ENCODE peak calls at places on chromosomes 16 and 17, in four cellular contexts. Y is WTC11, J is K562, T is HepG2. Z is an unnamed sample.

GRCh38 chr16:83433201-83433600 is 374.6 kb upstream of the HSBP1 start:
- DNase-seq in J (no peak), Y (no peak), T (no peak), Z (no peak)

GRCh38 chr17:67528751-67529436 is 151.8 kb downstream of the PITPNC1 start:
- DNase-seq in J (no peak), Y (peak; percentile 69), T (peak; percentile 92), Z (peak; percentile 94)

GRCh38 chr16:11079657-11080187 is 135.4 kb downstream of the CLEC16A start:
- DNase-seq in J (no peak), Y (no peak), T (no peak), Z (peak; percentile 77)

GRCh38 chr16:85200471-85201278 is 88.4 kb upstream of the CIBAR2 start:
- DNase-seq in J (peak; percentile 60), Y (no peak), T (peak; percentile 56), Z (no peak)

GRCh38 chr17:72171703-72172670 is 51.2 kb downstream of the SOX9 start:
- DNase-seq in J (no peak), Y (no peak), T (no peak), Z (no peak)

GRCh38 chr17:82775033-82775823 is 23.4 kb downstream of the TBCD start:
- DNase-seq in T (peak; percentile 51), J (peak; percentile 76), Y (peak; percentile 90), Z (peak; percentile 41)

GRCh38 chr16:30070490-30070889 is 4.9 kb downstream of the ALDOA start:
- DNase-seq in J (no peak), Y (no peak), T (no peak), Z (no peak)

GRCh38 chr17:41734949-41735313 is 488 bp upstream of the HAP1 start:
- DNase-seq in Y (peak; percentile 65), T (no peak), J (no peak), Z (no peak)

GRCh38 chr17:48818361-48818841 is 1.4 kb upstream of the TTLL6 start:
- DNase-seq in J (no peak), Y (peak; percentile 72), T (no peak), Z (peak; percentile 32)

GRCh38 chr17:27993161-27993695 is 49.2 kb upstream of the NLK start:
- DNase-seq in J (no peak), T (no peak), Y (no peak), Z (no peak)

GRCh38 chr17:76265624-76266243 is 586 bp downstream of the UBALD2 start:
- DNase-seq in T (no peak), Y (peak; percentile 56), J (peak; percentile 69), Z (peak; percentile 84)

GRCh38 chr17:78291944-78292910 is 60.8 kb downstream of the TMEM235 start:
- DNase-seq in T (no peak), Y (no peak), J (no peak), Z (peak; percentile 57)

GRCh38 chr16:87047221-87048037 is 269.8 kb downstream of the C16orf95 start:
- DNase-seq in J (no peak), T (no peak), Y (no peak), Z (no peak)

GRCh38 chr17:61150686-61151299 is 248.8 kb upstream of the TBX2 start:
- DNase-seq in J (no peak), T (no peak), Y (no peak), Z (no peak)

GRCh38 chr16:29028457-29029167 is 43.8 kb downstream of the LAT start:
- DNase-seq in T (no peak), J (no peak), Y (no peak), Z (no peak)

GRCh38 chr16:24010440-24011089 is 174.8 kb downstream of the PRKCB start:
- DNase-seq in J (peak; percentile 71), Y (peak; percentile 81), T (peak; percentile 79), Z (peak; percentile 65)

GRCh38 chr17:9472541-9472940 is 103.1 kb downstream of the STX8 start:
- DNase-seq in T (no peak), J (no peak), Y (no peak), Z (no peak)

GRCh38 chr17:81412490-81413093 is 17.3 kb downstream of the BAHCC1 start:
- DNase-seq in J (peak; percentile 80), T (no peak), Y (no peak), Z (no peak)
- TF ChIP-seq FOXJ3 in J (no peak), T (no peak), Y (no peak), Z (no peak)

GRCh38 chr17:55895112-55895759 is 144.4 kb downstream of the PCTP start:
- DNase-seq in Y (no peak), T (no peak), J (no peak), Z (no peak)
- TF ChIP-seq FOXJ3 in Y (no peak), T (no peak), J (no peak), Z (no peak)

DNA sequence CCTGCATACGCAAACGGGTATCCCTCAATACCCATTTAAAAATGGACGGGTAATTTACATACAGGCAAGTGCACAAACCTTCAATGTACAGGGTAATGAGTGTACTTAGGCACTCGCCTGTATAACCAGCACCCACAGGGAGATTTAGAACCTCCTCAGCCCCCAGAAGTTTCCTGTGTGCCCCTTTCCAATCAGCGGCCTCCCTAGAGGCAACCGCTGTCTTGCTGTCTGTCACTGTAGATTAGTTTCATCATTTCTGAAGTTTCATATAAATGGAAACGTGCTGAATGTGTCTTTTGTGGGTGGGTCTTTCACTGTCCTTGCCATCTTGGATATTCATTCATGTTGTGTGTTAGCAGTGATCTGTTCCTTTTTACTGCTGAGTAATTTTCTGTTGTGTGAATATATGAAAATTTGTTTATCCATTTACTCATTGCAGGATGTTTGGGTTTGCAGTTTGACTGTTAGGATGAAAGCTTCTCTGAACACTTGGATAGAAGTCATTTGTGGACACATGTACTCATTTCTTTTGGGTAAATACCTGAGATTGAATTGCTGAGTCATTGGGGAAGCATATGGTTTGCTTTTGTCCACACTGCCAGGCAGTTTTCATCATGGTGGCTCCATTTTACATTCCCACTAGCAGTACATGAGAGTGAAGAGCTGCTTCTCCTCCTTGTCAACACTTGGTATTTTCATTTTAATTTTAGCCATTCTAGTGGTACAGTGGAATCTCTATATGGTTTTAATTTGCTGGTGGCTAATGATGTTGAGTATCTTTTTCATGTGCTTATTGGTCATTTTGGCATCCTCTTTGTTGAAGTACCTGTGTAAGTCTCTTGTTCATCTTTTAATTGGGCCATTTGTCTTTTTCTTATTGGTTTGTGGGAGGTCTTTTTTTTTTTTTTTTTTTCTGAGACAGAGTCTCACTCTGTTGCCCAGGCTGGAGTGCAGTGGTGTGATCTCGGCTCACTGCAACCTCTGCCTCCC is 2.1 kb upstream of the ADCY7 start:
- DNase-seq in Y (no peak), T (peak; percentile 75), J (no peak), Z (no peak)
- TF ChIP-seq FOXJ3 in Y (no peak), T (no peak), J (no peak), Z (no peak)

DNA sequence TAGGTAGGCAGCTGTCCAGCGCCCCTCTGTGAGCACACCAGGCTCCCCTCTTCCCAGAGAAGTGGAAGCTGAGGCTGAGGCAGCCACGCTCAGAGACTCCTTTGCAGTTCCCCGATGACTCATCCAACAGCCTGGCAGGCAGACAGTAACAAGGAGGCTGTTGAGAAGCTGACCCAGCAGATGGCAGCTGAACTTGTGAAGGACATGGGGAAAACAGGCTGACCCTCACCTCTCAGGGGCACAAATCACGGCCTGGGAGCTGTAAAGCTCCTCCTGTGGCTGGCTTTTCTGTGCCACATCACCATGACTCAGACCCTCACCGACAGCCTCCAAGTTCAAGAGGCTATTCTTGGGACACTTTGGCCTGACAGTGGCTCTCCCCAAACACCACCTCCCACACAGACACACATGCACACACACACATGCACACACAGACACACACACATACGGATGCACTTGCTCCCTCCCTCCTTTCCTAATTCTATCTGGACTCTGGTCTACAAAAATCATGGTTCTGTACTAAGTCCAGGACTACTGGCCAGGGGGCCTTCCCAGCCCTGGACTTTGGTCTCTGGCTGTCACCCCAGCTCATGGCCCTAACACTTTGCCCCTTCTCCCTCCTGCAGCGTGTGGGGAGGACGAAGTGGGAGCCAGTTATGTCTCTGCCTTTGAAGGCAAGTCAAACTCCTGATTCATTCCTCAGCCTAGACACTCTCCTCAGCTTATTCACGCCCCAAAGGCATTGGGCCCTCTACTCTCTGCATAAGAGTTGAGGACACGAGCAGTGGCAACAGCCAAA is 23.2 kb downstream of the MAP3K14 start:
- DNase-seq in T (peak; percentile 58), Y (no peak), J (peak; percentile 28), Z (no peak)
- TF ChIP-seq FOXJ3 in T (no peak), Y (no peak), J (no peak), Z (no peak)

GRCh38 chr16:56580391-56581048 is 8.8 kb upstream of the MT3 start:
- DNase-seq in J (no peak), Y (no peak), T (no peak), Z (no peak)
- TF ChIP-seq FOXJ3 in J (no peak), Y (no peak), T (no peak), Z (no peak)

DNA sequence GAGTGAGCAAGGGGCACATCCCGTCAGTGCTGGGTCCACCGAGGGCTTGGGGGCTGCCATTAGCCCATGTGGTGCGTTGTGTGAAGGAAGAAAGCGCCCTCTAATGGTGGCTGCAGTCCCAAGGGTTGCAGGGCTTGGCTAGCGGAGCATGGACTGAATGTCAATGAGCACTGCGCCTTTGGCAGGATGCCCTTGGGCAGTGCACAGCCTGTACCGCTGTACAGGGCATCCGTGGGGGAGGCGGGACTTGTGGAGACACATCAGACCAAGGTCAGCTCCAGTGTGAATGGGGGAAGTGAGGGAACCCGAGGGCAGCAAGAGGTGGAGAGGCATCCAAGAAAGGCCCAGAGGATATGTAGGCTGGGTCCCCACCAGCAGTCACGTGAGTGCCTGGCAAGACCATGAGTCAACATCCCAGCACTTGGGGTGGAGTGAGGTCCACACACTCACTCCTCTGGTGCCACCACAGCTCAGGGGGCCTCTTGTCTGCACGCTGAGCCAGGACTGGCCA is 75.5 kb upstream of the MED9 start:
- DNase-seq in Y (peak; percentile 72), T (peak; percentile 56), J (peak; percentile 30), Z (no peak)
- TF ChIP-seq FOXJ3 in Y (no peak), T (no peak), J (no peak), Z (no peak)

DNA sequence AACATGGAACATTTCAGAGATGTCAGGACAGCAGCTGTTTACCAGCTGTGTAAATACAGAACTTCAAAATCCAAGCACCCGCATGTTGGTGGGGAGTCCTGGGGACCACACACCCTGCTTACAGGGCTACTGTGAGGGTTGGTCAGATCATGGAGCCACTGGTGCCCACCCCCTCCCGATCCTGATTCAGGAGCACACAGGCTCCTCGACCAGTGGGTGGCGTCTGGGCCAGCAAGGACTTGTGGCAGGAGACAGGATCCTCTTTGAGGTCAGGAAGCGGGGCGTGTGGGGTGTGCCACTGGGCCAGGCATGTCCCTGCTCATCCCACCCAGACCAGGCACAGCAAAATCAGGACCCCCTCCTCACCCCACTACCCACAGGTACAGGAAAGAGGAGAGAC is 83.6 kb downstream of the SDK2 start:
- DNase-seq in T (peak; percentile 16), J (no peak), Y (peak; percentile 63), Z (peak; percentile 66)
- TF ChIP-seq FOXJ3 in T (no peak), J (no peak), Y (no peak), Z (no peak)

GRCh38 chr17:33628500-33629336 is 335.6 kb upstream of the ASIC2 start:
- DNase-seq in T (no peak), J (no peak), Y (no peak), Z (no peak)
- TF ChIP-seq FOXJ3 in T (no peak), J (no peak), Y (no peak), Z (no peak)